ENCODE peak calls at places on chromosomes 6 and 20, in seven cellular contexts. X is GM12891, U is H1, I is HepG2, H is K562, B is SK-N-SH, Y is GM12878. P is an unnamed sample.

GRCh38 chr6:79601020-79601609 is 30.0 kb upstream of the SH3BGRL2 start:
- DNase-seq in U (no peak), X (no peak), Y (no peak), I (peak; percentile 42), B (no peak), H (no peak), P (no peak)

GRCh38 chr6:129744201-129744879 is 34.4 kb upstream of the ARHGAP18 start:
- DNase-seq in B (no peak), H (no peak), I (peak; percentile 76), X (no peak), Y (no peak), U (no peak), P (no peak)

GRCh38 chr20:51400051-51400926 is 142.2 kb downstream of the NFATC2 start:
- DNase-seq in H (no peak), I (no peak), U (no peak), B (no peak), Y (peak; percentile 89), X (peak; percentile 63), P (peak; percentile 73)

GRCh38 chr6:105317607-105318533 is 85.0 kb downstream of the PREP start:
- DNase-seq in I (peak; percentile 8), H (peak; percentile 9), Y (no peak), B (no peak), U (no peak), X (no peak), P (no peak)

GRCh38 chr6:4774715-4775590 is 1.3 kb upstream of the CDYL start:
- DNase-seq in B (peak; percentile 37), I (no peak), X (no peak), U (peak; percentile 73), H (no peak), Y (no peak), P (peak; percentile 19)

GRCh38 chr6:17472653-17473183 is 79.3 kb downstream of the CAP2 start:
- DNase-seq in Y (no peak), I (no peak), B (peak; percentile 52), U (no peak), H (no peak), X (no peak), P (no peak)

GRCh38 chr6:115898246-115898645 is 162.4 kb downstream of the FRK start:
- DNase-seq in B (no peak), Y (no peak), H (no peak), U (no peak), I (no peak), X (no peak), P (no peak)

GRCh38 chr6:36277946-36278465 is 8.1 kb downstream of the PNPLA1 start:
- DNase-seq in I (no peak), Y (no peak), H (no peak), X (no peak), B (no peak), U (no peak), P (no peak)

GRCh38 chr6:20211037-20211940 is 980 bp downstream of the MBOAT1 start:
- DNase-seq in U (no peak), Y (no peak), B (no peak), I (no peak), H (peak; percentile 63), X (no peak), P (no peak)

GRCh38 chr6:20366082-20366834 is 35.4 kb upstream of the E2F3 start:
- DNase-seq in I (no peak), H (no peak), Y (no peak), X (no peak), U (no peak), B (no peak), P (no peak)

GRCh38 chr6:75250552-75250951 is 7.0 kb upstream of the COX7A2 start:
- DNase-seq in H (no peak), B (no peak), Y (no peak), U (no peak), I (no peak), X (no peak), P (no peak)

GRCh38 chr6:104527761-104528415 is 331.8 kb downstream of the HACE1 start:
- DNase-seq in X (no peak), U (peak; percentile 69), I (peak; percentile 24), B (no peak), Y (no peak), H (peak; percentile 57), P (no peak)

GRCh38 chr6:139597781-139598368 is 223.4 kb upstream of the CITED2 start:
- DNase-seq in X (no peak), I (peak; percentile 87), H (peak; percentile 32), U (no peak), Y (no peak), B (no peak), P (no peak)

GRCh38 chr20:44626278-44626677 is 25.2 kb downstream of the ADA start:
- DNase-seq in H (no peak), X (no peak), U (no peak), B (no peak), Y (no peak), I (no peak), P (no peak)

GRCh38 chr6:125526007-125526720 is 223.3 kb upstream of the HEY2 start:
- DNase-seq in X (no peak), U (no peak), Y (no peak), H (no peak), B (no peak), I (no peak), P (no peak)

GRCh38 chr20:3471397-3472021 is 691 bp downstream of the ATRN start:
- DNase-seq in U (no peak), I (no peak), X (peak; percentile 32), B (peak; percentile 26), H (no peak), Y (no peak), P (no peak)

GRCh38 chr20:14117768-14118167 is 122.5 kb downstream of the MACROD2 start:
- DNase-seq in H (no peak), I (no peak), B (no peak), Y (no peak), U (no peak), X (no peak), P (no peak)

GRCh38 chr6:113642714-113643442 is 214.3 kb upstream of the MARCKS start:
- DNase-seq in I (peak; percentile 100), X (no peak), U (no peak), Y (no peak), B (peak; percentile 52), H (peak; percentile 72), P (no peak)

GRCh38 chr20:56875052-56875663 is 246.1 kb downstream of the TFAP2C start:
- DNase-seq in H (no peak), Y (no peak), I (no peak), B (no peak), U (no peak), X (no peak), P (no peak)

GRCh38 chr6:45795678-45796077 is 220.0 kb downstream of the CLIC5 start:
- DNase-seq in I (no peak), X (no peak), H (no peak), Y (no peak), U (no peak), B (no peak), P (no peak)

GRCh38 chr6:29942275-29943052 is at the start of gene HLA-A:
- DNase-seq in Y (peak; percentile 92), I (peak; percentile 94), H (no peak), B (peak; percentile 91), U (peak; percentile 89), X (peak; percentile 80), P (peak; percentile 78)

GRCh38 chr6:29941916-29942274 is 437 bp upstream of the HLA-A start:
- DNase-seq in H (no peak), B (peak; percentile 32), I (no peak), Y (no peak), U (no peak), X (no peak), P (no peak)

GRCh38 chr6:29941476-29941875 is 856 bp upstream of the HLA-A start:
- DNase-seq in Y (no peak), I (no peak), H (no peak), B (no peak), U (no peak), X (no peak), P (no peak)

GRCh38 chr6:29945421-29945820 is 3.1 kb downstream of the HLA-A start:
- DNase-seq in U (no peak), H (no peak), B (no peak), Y (no peak), I (no peak), X (no peak), P (no peak)

DNA sequence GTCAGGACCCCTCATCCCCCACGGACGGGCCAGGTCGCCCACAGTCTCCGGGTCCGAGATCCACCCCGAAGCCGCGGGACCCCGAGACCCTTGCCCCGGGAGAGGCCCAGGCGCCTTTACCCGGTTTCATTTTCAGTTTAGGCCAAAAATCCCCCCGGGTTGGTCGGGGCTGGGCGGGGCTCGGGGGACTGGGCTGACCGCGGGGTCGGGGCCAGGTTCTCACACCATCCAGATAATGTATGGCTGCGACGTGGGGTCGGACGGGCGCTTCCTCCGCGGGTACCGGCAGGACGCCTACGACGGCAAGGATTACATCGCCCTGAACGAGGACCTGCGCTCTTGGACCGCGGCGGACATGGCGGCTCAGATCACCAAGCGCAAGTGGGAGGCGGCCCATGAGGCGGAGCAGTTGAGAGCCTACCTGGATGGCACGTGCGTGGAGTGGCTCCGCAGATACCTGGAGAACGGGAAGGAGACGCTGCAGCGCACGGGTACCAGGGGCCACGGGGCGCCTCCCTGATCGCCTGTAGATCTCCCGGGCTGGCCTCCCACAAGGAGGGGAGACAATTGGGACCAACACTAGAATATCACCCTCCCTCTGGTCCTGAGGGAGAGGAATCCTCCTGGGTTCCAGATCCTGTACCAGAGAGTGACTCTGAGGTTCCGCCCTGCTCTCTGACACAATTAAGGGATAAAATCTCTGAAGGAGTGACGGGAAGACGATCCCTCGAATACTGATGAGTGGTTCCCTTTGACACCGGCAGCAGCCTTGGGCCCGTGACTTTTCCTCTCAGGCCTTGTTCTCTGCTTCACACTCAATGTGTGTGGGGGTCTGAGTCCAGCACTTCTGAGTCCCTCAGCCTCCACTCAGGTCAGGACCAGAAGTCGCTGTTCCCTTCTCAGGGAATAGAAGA is 978 bp downstream of the HLA-A start:
- DNase-seq in I (no peak), B (peak; percentile 50), U (no peak), H (no peak), X (no peak), Y (no peak), P (no peak)
- TF ChIP-seq TAF1 in I (no peak), B (no peak), U (no peak), H (no peak), X (no peak), Y (no peak), P (no peak)

DNA sequence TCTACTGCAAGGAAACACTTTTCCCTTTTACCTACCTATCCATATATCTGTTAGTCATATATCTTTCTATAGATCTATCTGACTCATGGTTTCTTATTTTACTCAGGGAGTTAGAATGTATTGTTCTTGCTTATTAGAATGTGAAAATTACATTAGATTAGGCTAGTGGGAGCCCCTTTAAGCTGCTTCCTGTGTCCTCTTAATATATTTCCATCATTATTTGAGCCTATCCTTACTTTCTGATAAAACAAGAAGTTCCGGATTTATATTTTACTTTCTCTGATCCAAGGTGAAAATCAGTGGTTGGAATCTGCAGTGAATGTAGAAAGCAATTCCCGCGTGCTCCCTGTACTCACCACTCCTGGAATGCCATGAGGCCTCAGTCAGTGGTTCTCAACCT is 31.0 kb downstream of the CST2 start:
- DNase-seq in Y (no peak), H (no peak), B (no peak), U (no peak), X (no peak), I (no peak), P (no peak)
- TF ChIP-seq TAF1 in Y (no peak), H (no peak), B (no peak), U (no peak), X (no peak), I (no peak), P (no peak)

GRCh38 chr6:1630771-1631217 is 21.1 kb downstream of the FOXC1 start:
- DNase-seq in X (no peak), B (no peak), Y (no peak), H (peak; percentile 67), U (no peak), I (no peak), P (no peak)
- TF ChIP-seq TAF1 in X (no peak), B (no peak), Y (no peak), H (no peak), U (no peak), I (no peak), P (no peak)

GRCh38 chr6:39452306-39452705 is 129.8 kb upstream of the KCNK16 start:
- DNase-seq in I (no peak), Y (no peak), B (no peak), X (no peak), H (no peak), U (no peak), P (no peak)
- TF ChIP-seq TAF1 in I (no peak), Y (no peak), B (no peak), X (no peak), H (no peak), U (no peak), P (no peak)

P was measured in GM12892.